ENCODE peak calls at places on chromosomes 7 and 10, in six cellular contexts. O is IMR-90; J is activated CD4-positive, alpha-beta T cell treated with anti-CD3 and anti-CD28 coated beads for 48 hours; S is nephron progenitor cell; F is stromal cell of bone marrow; M is foreskin fibroblast. B is an unnamed sample.
A peak's percentile ranks its signal among the peaks of the same experiment; 100 is the strongest.

GRCh38 chr10:110395350-110396283 is 90.9 kb upstream of the SMNDC1 start:
- DNase-seq in M (peak; percentile 88), S (peak; percentile 32), F (peak; percentile 92), O (peak; percentile 99), J (peak; percentile 52), B (peak; percentile 97)

GRCh38 chr10:34492081-34492480 is 323.0 kb downstream of the PARD3 start:
- DNase-seq in S (no peak), O (no peak), M (no peak), J (no peak), F (no peak), B (no peak)

GRCh38 chr10:26503911-26504310 is 65.8 kb downstream of the APBB1IP start:
- DNase-seq in J (no peak), F (no peak), M (no peak), S (no peak), O (no peak), B (no peak)

GRCh38 chr10:80506189-80506575 is 31.5 kb upstream of the SH2D4B start:
- DNase-seq in O (peak; percentile 75), S (no peak), F (no peak), M (peak; percentile 27), J (no peak), B (peak; percentile 95)

GRCh38 chr7:73991522-73992103 is 36.4 kb upstream of the ELN start:
- DNase-seq in S (no peak), J (no peak), M (no peak), O (peak; percentile 21), F (no peak), B (no peak)

GRCh38 chr10:132266594-132267161 is 41.1 kb downstream of the STK32C start:
- DNase-seq in M (no peak), J (no peak), F (no peak), S (no peak), O (no peak), B (no peak)

GRCh38 chr10:71150811-71151210 is 61.6 kb upstream of the UNC5B start:
- DNase-seq in S (no peak), O (no peak), M (no peak), J (no peak), F (no peak), B (no peak)

GRCh38 chr10:61812052-61812721 is 89.3 kb upstream of the ARID5B start:
- DNase-seq in M (no peak), J (no peak), F (no peak), O (no peak), S (no peak), B (no peak)

GRCh38 chr10:81862596-81862995 is 12.4 kb upstream of the NRG3 start:
- DNase-seq in M (no peak), O (no peak), F (no peak), J (no peak), S (no peak), B (no peak)

GRCh38 chr7:5375925-5376324 is 47.7 kb downstream of the TNRC18 start:
- DNase-seq in J (no peak), M (no peak), S (no peak), F (no peak), O (no peak), B (no peak)

GRCh38 chr7:79176859-79177477 is 276.5 kb downstream of the MAGI2 start:
- DNase-seq in J (no peak), M (peak; percentile 33), S (peak; percentile 3), O (peak; percentile 68), F (peak; percentile 31), B (peak; percentile 74)

GRCh38 chr7:49023345-49024330 is 99.3 kb downstream of the CDC14C start:
- DNase-seq in S (peak; percentile 2), O (no peak), F (no peak), M (no peak), J (no peak), B (no peak)

GRCh38 chr7:81822811-81823210 is 53.0 kb upstream of the HGF start:
- DNase-seq in F (no peak), S (no peak), M (no peak), J (no peak), O (no peak), B (no peak)

GRCh38 chr7:155090647-155091046 is 20.5 kb downstream of the HTR5A start:
- DNase-seq in S (no peak), J (peak; percentile 52), F (no peak), M (no peak), O (no peak), B (no peak)

GRCh38 chr7:46881507-46882127 is 700.3 kb downstream of the TNS3 start:
- DNase-seq in M (no peak), F (no peak), O (no peak), J (no peak), S (no peak), B (peak; percentile 15)

GRCh38 chr7:80488406-80488805 is 23.5 kb downstream of the GNAT3 start:
- DNase-seq in M (no peak), O (peak; percentile 48), F (peak; percentile 13), J (no peak), S (no peak), B (no peak)

GRCh38 chr10:37872283-37872682 is 14.9 kb upstream of the ZNF248 start:
- DNase-seq in O (no peak), F (no peak), J (no peak), M (no peak), S (no peak), B (no peak)

GRCh38 chr7:322111-322671 is 32.2 kb downstream of the FOXL3 start:
- DNase-seq in M (no peak), O (peak; percentile 3), S (peak; percentile 94), J (peak; percentile 88), F (no peak), B (peak; percentile 14)

GRCh38 chr10:88541116-88541626 is 41.9 kb downstream of the RNLS start:
- DNase-seq in M (peak; percentile 18), J (no peak), O (no peak), S (no peak), F (no peak), B (peak; percentile 71)

GRCh38 chr7:79420464-79420863 is 33.0 kb downstream of the MAGI2 start:
- DNase-seq in J (no peak), O (peak; percentile 98), F (peak; percentile 97), M (peak; percentile 93), S (no peak), B (peak; percentile 99)

GRCh38 chr10:789831-790701 is 100.6 kb upstream of the DIP2C start:
- DNase-seq in O (no peak), M (no peak), S (no peak), F (no peak), J (no peak), B (no peak)

GRCh38 chr10:60149003-60149402 is 240.7 kb downstream of the ANK3 start:
- DNase-seq in O (no peak), S (no peak), M (no peak), J (no peak), F (no peak), B (no peak)

GRCh38 chr10:105875050-105875449 is 1234.0 kb downstream of the SORCS3 start:
- DNase-seq in O (no peak), M (no peak), J (no peak), F (no peak), S (no peak), B (no peak)

GRCh38 chr10:119235381-119235780 is 28.0 kb downstream of the GRK5 start:
- DNase-seq in J (peak; percentile 35), S (no peak), F (no peak), O (peak; percentile 44), M (no peak), B (peak; percentile 38)

GRCh38 chr7:102045681-102046372 is 228.4 kb downstream of the CUX1 start:
- DNase-seq in F (no peak), S (no peak), J (no peak), O (no peak), M (no peak), B (no peak)

GRCh38 chr7:30764030-30764991 is 6.9 kb upstream of the MINDY4 start:
- DNase-seq in F (peak; percentile 17), S (no peak), O (peak; percentile 34), J (no peak), M (no peak), B (peak; percentile 65)

GRCh38 chr10:71888623-71889387 is 37.8 kb upstream of the PSAP start:
- DNase-seq in F (peak; percentile 78), S (peak; percentile 73), J (peak; percentile 81), O (peak; percentile 77), M (peak; percentile 86), B (peak; percentile 95)

GRCh38 chr10:132036153-132036886 is 29.4 kb upstream of the JAKMIP3 start:
- DNase-seq in S (peak; percentile 72), O (no peak), M (no peak), J (peak; percentile 26), F (no peak), B (peak; percentile 22)

GRCh38 chr10:97081621-97082235 is 104.0 kb downstream of the SLIT1 start:
- DNase-seq in O (peak; percentile 50), S (peak; percentile 93), M (peak; percentile 41), F (peak; percentile 10), J (peak; percentile 75), B (peak; percentile 59)

GRCh38 chr10:97278491-97278989 is 13.9 kb downstream of the ARHGAP19 start:
- DNase-seq in J (no peak), M (peak; percentile 81), F (peak; percentile 94), S (no peak), O (peak; percentile 93), B (peak; percentile 85)

GRCh38 chr7:68547181-68547580 is 1051.1 kb upstream of the AUTS2 start:
- DNase-seq in M (no peak), J (no peak), F (peak; percentile 16), S (no peak), O (no peak), B (no peak)

GRCh38 chr7:61576-62360 is 130.6 kb upstream of the FAM20C start:
- DNase-seq in S (no peak), O (no peak), F (no peak), J (no peak), M (no peak), B (no peak)

GRCh38 chr7:102966450-102966849 is 53.6 kb downstream of the LRRC17 start:
- DNase-seq in S (no peak), O (no peak), M (no peak), F (no peak), J (no peak), B (no peak)

GRCh38 chr10:5668429-5668828 is 2.0 kb upstream of the ASB13 start:
- DNase-seq in F (no peak), M (no peak), J (no peak), S (no peak), O (no peak), B (no peak)

GRCh38 chr10:48227213-48227612 is 47.3 kb downstream of the FRMPD2 start:
- DNase-seq in M (no peak), O (no peak), F (no peak), J (no peak), S (no peak), B (no peak)

GRCh38 chr7:158275711-158276413 is 311.8 kb downstream of the PTPRN2 start:
- DNase-seq in S (no peak), F (no peak), M (no peak), O (no peak), J (no peak), B (no peak)

GRCh38 chr7:144710791-144711190 is 125.1 kb downstream of the TPK1 start:
- DNase-seq in S (no peak), J (no peak), M (no peak), O (no peak), F (no peak), B (no peak)